ENCODE peak calls at places on chromosome 11, in ten cellular contexts. E is uterus; L is HCT116; B is GM20000; S is HFFc6; H is GM13977; D is pancreas; C is AG04449; K is BJ; U is CD8-positive, alpha-beta T cell. Y is an unnamed sample.
A peak's percentile ranks its signal among the peaks of the same experiment; 100 is the strongest.

GRCh38 chr11:71120346-71120963 is 131.9 kb downstream of the SHANK2 start:
- DNase-seq in E (no peak), L (peak; percentile 24), B (no peak), S (peak; percentile 1), H (no peak), D (peak; percentile 64), C (no peak), K (no peak), U (no peak), Y (peak; percentile 52)

GRCh38 chr11:45662665-45663485 is 2.5 kb downstream of the CHST1 start:
- DNase-seq in E (no peak), L (no peak), B (no peak), S (peak; percentile 92), H (no peak), D (no peak), C (peak; percentile 54), K (no peak), U (no peak), Y (peak; percentile 43)

GRCh38 chr11:27795955-27796861 is 96.0 kb upstream of the BDNF start:
- DNase-seq in E (no peak), L (no peak), B (no peak), S (no peak), H (no peak), D (no peak), C (no peak), K (no peak), U (no peak), Y (no peak)

GRCh38 chr11:61814242-61814957 is 2.4 kb downstream of the FADS1 start:
- DNase-seq in E (peak; percentile 44), L (peak; percentile 67), B (no peak), S (no peak), H (no peak), D (no peak), C (no peak), K (no peak), U (no peak), Y (no peak)

GRCh38 chr11:10881892-10882291 is 24.0 kb upstream of the ZBED5 start:
- DNase-seq in E (no peak), L (no peak), B (no peak), S (no peak), H (no peak), D (no peak), C (no peak), K (no peak), U (no peak), Y (no peak)

GRCh38 chr11:47161134-47161854 is 15.4 kb downstream of the ARFGAP2 start:
- DNase-seq in E (peak; percentile 53), L (no peak), B (peak; percentile 86), S (peak; percentile 41), H (peak; percentile 88), D (no peak), C (no peak), K (no peak), U (peak; percentile 66), Y (no peak)

GRCh38 chr11:113514856-113515255 is 39.7 kb upstream of the DRD2 start:
- DNase-seq in E (no peak), L (no peak), B (no peak), S (no peak), H (no peak), D (no peak), C (no peak), K (no peak), U (no peak), Y (no peak)

GRCh38 chr11:105100206-105100605 is 39.4 kb downstream of the CARD18 start:
- DNase-seq in E (no peak), L (no peak), B (no peak), S (no peak), H (no peak), D (no peak), C (no peak), K (no peak), U (no peak), Y (no peak)

GRCh38 chr11:96827164-96827563 is 437.4 kb downstream of the JRKL start:
- DNase-seq in E (no peak), L (no peak), B (no peak), S (peak; percentile 5), H (no peak), D (no peak), C (no peak), K (no peak), U (no peak), Y (no peak)

GRCh38 chr11:119680899-119681370 is 48.1 kb downstream of the NECTIN1 start:
- DNase-seq in E (no peak), L (no peak), B (no peak), S (no peak), H (no peak), D (no peak), C (no peak), K (no peak), U (no peak), Y (no peak)

GRCh38 chr11:28834877-28835276 is 726.7 kb downstream of the METTL15 start:
- DNase-seq in E (no peak), L (no peak), B (no peak), S (peak; percentile 75), H (no peak), D (no peak), C (peak; percentile 66), K (peak; percentile 63), U (no peak), Y (no peak)

GRCh38 chr11:33996498-33997454 is 54.8 kb upstream of the CAPRIN1 start:
- DNase-seq in E (peak; percentile 67), L (peak; percentile 83), B (peak; percentile 82), S (peak; percentile 58), H (peak; percentile 78), D (peak; percentile 64), C (no peak), K (no peak), U (peak; percentile 69), Y (peak; percentile 82)

GRCh38 chr11:75982309-75982708 is 167.3 kb downstream of the UVRAG start:
- DNase-seq in E (no peak), L (no peak), B (peak; percentile 4), S (no peak), H (no peak), D (no peak), C (no peak), K (no peak), U (no peak), Y (no peak)

GRCh38 chr11:15698855-15699254 is 584.1 kb downstream of the INSC start:
- DNase-seq in E (no peak), L (no peak), B (no peak), S (no peak), H (no peak), D (no peak), C (no peak), K (no peak), U (no peak), Y (no peak)

GRCh38 chr11:77561257-77561656 is 28.5 kb upstream of the AQP11 start:
- DNase-seq in E (no peak), L (no peak), B (no peak), S (no peak), H (no peak), D (no peak), C (no peak), K (no peak), U (no peak), Y (no peak)

GRCh38 chr11:32379714-32380113 is 55.6 kb downstream of the WT1 start:
- DNase-seq in E (peak; percentile 67), L (no peak), B (no peak), S (no peak), H (no peak), D (no peak), C (no peak), K (no peak), U (no peak), Y (no peak)

GRCh38 chr11:32374261-32374711 is 61.1 kb downstream of the WT1 start:
- DNase-seq in E (peak; percentile 51), L (peak; percentile 19), B (peak; percentile 72), S (no peak), H (peak; percentile 72), D (no peak), C (no peak), K (no peak), U (no peak), Y (no peak)
- TF ChIP-seq CTCF in E (peak; percentile 39), L (peak; percentile 26), B (peak; percentile 56), S (peak; percentile 74), H (peak; percentile 65), D (no peak), C (peak; percentile 31), K (peak; percentile 50), U (no peak), Y (peak; percentile 41)

DNA sequence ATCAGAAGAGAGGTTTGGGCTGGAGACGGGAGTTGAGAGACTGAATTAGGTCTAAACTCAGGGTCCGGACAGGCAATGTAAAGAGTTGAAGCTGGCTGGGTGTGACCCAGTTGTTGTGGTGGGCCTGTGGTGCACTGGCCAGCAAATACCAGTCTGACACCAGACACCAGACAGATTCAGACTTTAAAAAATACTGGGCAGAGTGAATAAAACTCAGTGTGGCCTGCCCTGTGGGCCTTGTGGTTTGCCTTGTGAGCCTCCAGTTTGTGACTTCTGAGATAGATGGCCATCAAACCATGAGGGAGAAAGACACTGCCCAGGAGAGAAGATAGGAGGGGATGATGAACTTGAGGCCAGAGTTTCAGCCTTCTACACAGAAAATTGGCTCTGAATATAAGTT is 25.8 kb downstream of the RCN1 start:
- DNase-seq in E (no peak), L (no peak), B (no peak), S (no peak), H (no peak), D (no peak), C (no peak), K (no peak), U (no peak), Y (no peak)
- TF ChIP-seq CTCF in E (no peak), L (no peak), B (no peak), S (no peak), H (no peak), D (no peak), C (no peak), K (no peak), U (no peak), Y (no peak)

GRCh38 chr11:125164422-125165110 is at the start of gene PKNOX2:
- DNase-seq in E (peak; percentile 77), L (peak; percentile 3), B (peak; percentile 80), S (peak; percentile 12), H (peak; percentile 82), D (peak; percentile 65), C (no peak), K (no peak), U (peak; percentile 56), Y (peak; percentile 88)
- TF ChIP-seq CTCF in E (peak; percentile 89), L (peak; percentile 18), B (peak; percentile 40), S (peak; percentile 60), H (peak; percentile 66), D (peak; percentile 61), C (peak; percentile 89), K (peak; percentile 73), U (peak; percentile 34), Y (no peak)

GRCh38 chr11:123272565-123272964 is 77.5 kb upstream of the CLMP start:
- DNase-seq in E (no peak), L (no peak), B (no peak), S (no peak), H (no peak), D (no peak), C (no peak), K (no peak), U (no peak), Y (no peak)
- TF ChIP-seq CTCF in E (no peak), L (no peak), B (no peak), S (no peak), H (no peak), D (no peak), C (no peak), K (no peak), U (no peak), Y (no peak)

Y was measured in spleen.